ENCODE peak calls at places on chromosome 7, in four cellular contexts. R is IMR-90, H is mesendoderm, L is H9. K is an unnamed sample.

GRCh38 chr7:22550514-22551010 is 50.6 kb upstream of the STEAP1B start:
- DNase-seq in R (no peak), H (no peak), L (no peak), K (no peak)

GRCh38 chr7:99679032-99679399 is 780 bp downstream of the CYP3A5 start:
- DNase-seq in R (peak; percentile 22), H (peak; percentile 52), L (peak; percentile 32), K (no peak)

GRCh38 chr7:130384371-130384801 is 4.1 kb downstream of the CPA1 start:
- DNase-seq in R (no peak), H (no peak), L (no peak), K (no peak)

GRCh38 chr7:38178695-38179344 is 775 bp downstream of the STARD3NL start:
- DNase-seq in R (peak; percentile 54), H (no peak), L (no peak), K (no peak)

GRCh38 chr7:108572487-108572886 is 2.8 kb downstream of the DNAJB9 start:
- DNase-seq in R (no peak), H (no peak), L (no peak), K (no peak)

GRCh38 chr7:83162402-83163256 is at the start of gene PCLO:
- DNase-seq in R (peak; percentile 3), H (peak; percentile 96), L (peak; percentile 96), K (peak; percentile 70)

GRCh38 chr7:81956520-81956919 is 186.7 kb upstream of the HGF start:
- DNase-seq in R (peak; percentile 73), H (peak; percentile 81), L (no peak), K (peak; percentile 29)

GRCh38 chr7:33996899-33997298 is 91.6 kb downstream of the BMPER start:
- DNase-seq in R (no peak), H (no peak), L (no peak), K (no peak)

GRCh38 chr7:132290021-132290420 is 286.2 kb downstream of the PLXNA4 start:
- DNase-seq in R (no peak), H (no peak), L (no peak), K (no peak)

GRCh38 chr7:105188201-105188600 is 174.2 kb downstream of the KMT2E start:
- DNase-seq in R (peak; percentile 25), H (no peak), L (no peak), K (no peak)

GRCh38 chr7:112748381-112748780 is 41.8 kb downstream of the TMEM168 start:
- DNase-seq in R (no peak), H (no peak), L (no peak), K (peak; percentile 82)

GRCh38 chr7:138089080-138089901 is 13.0 kb downstream of the AKR1D1 start:
- DNase-seq in R (no peak), H (no peak), L (no peak), K (no peak)

GRCh38 chr7:139958599-139959380 is 104.0 kb downstream of the PARP12 start:
- DNase-seq in R (peak; percentile 98), H (no peak), L (no peak), K (no peak)

GRCh38 chr7:24440851-24441250 is 132.4 kb upstream of the PALS2 start:
- DNase-seq in R (no peak), H (no peak), L (no peak), K (no peak)

GRCh38 chr7:16034353-16034752 is 347.9 kb upstream of the MEOX2 start:
- DNase-seq in R (peak; percentile 74), H (peak; percentile 43), L (no peak), K (no peak)

GRCh38 chr7:151076863-151077704 is 3.5 kb downstream of the FASTK start:
- DNase-seq in R (no peak), H (peak; percentile 53), L (peak; percentile 81), K (peak; percentile 80)

GRCh38 chr7:157160433-157160832 is 21.7 kb downstream of the UBE3C start:
- DNase-seq in R (no peak), H (no peak), L (no peak), K (no peak)

GRCh38 chr7:25260862-25261454 is 32.7 kb upstream of the NPVF start:
- DNase-seq in R (peak; percentile 53), H (no peak), L (no peak), K (no peak)

GRCh38 chr7:114789942-114790341 is 132.0 kb upstream of the MDFIC start:
- DNase-seq in R (peak; percentile 87), H (no peak), L (no peak), K (peak; percentile 58)

GRCh38 chr7:483656-484364 is 35.8 kb downstream of the PDGFA start:
- DNase-seq in R (no peak), H (no peak), L (no peak), K (no peak)

GRCh38 chr7:139600306-139600705 is 76.8 kb downstream of the CLEC2L start:
- DNase-seq in R (no peak), H (peak; percentile 19), L (no peak), K (no peak)

GRCh38 chr7:74334026-74334425 is 44.8 kb downstream of the CLIP2 start:
- DNase-seq in R (peak; percentile 94), H (no peak), L (no peak), K (peak; percentile 47)

GRCh38 chr7:102425639-102426267 is 7.6 kb upstream of the ORAI2 start:
- DNase-seq in R (no peak), H (no peak), L (peak; percentile 54), K (peak; percentile 42)

GRCh38 chr7:155545348-155545747 is 1.0 kb downstream of the CNPY1 start:
- DNase-seq in R (no peak), H (no peak), L (no peak), K (no peak)

GRCh38 chr7:484365-485101 is 35.1 kb downstream of the PDGFA start:
- DNase-seq in R (no peak), H (peak; percentile 68), L (no peak), K (no peak)

GRCh38 chr7:92279429-92280031 is 33.8 kb downstream of the ANKIB1 start:
- DNase-seq in R (no peak), H (peak; percentile 74), L (no peak), K (no peak)
- H3K27ac ChIP-seq in R (no peak overlapping the region), H (no peak overlapping the region), L (no peak overlapping the region), K (no peak overlapping the region)

GRCh38 chr7:44461387-44461786 is 29.1 kb downstream of the NUDCD3 start:
- DNase-seq in R (peak; percentile 79), H (peak; percentile 44), L (no peak), K (no peak)
- H2AK5ac ChIP-seq in R (peak overlapping the region; percentile 99), H (no peak overlapping the region), L (no peak overlapping the region), K (no peak overlapping the region)

DNA sequence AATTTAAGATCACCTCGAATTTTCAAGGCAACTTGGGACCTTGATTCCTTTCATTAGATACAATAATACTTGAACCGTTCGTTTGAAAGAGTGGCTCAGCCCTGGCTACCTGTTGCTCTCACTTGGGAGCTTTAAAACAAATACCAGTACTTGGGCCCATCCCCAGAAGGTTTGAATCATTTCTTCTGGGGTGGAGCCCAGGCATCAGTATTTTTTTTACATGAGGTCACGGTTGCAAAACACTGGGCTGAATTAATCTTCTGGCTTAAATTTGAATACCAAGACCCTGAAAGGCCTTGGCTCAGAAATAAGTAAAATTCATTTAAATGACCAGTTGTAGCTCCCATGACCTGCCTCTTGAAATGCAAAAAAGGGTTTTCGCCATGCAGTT is 214.9 kb downstream of the CREB5 start:
- DNase-seq in R (no peak), H (no peak), L (no peak), K (no peak)
- H3K27ac ChIP-seq in R (no peak overlapping the region), H (no peak overlapping the region), L (no peak overlapping the region), K (no peak overlapping the region)

GRCh38 chr7:27109533-27110162 is 7.2 kb upstream of the HOXA2 start:
- DNase-seq in R (peak; percentile 25), H (no peak), L (no peak), K (no peak)

GRCh38 chr7:27112361-27112760 is 9.9 kb upstream of the HOXA2 start:
- DNase-seq in R (peak; percentile 25), H (no peak), L (no peak), K (no peak)

GRCh38 chr7:27111753-27112277 is 9.3 kb upstream of the HOXA2 start:
- DNase-seq in R (peak; percentile 39), H (no peak), L (no peak), K (no peak)

GRCh38 chr7:27110163-27110976 is 7.9 kb upstream of the HOXA2 start:
- DNase-seq in R (peak; percentile 92), H (peak; percentile 43), L (peak; percentile 71), K (no peak)

DNA sequence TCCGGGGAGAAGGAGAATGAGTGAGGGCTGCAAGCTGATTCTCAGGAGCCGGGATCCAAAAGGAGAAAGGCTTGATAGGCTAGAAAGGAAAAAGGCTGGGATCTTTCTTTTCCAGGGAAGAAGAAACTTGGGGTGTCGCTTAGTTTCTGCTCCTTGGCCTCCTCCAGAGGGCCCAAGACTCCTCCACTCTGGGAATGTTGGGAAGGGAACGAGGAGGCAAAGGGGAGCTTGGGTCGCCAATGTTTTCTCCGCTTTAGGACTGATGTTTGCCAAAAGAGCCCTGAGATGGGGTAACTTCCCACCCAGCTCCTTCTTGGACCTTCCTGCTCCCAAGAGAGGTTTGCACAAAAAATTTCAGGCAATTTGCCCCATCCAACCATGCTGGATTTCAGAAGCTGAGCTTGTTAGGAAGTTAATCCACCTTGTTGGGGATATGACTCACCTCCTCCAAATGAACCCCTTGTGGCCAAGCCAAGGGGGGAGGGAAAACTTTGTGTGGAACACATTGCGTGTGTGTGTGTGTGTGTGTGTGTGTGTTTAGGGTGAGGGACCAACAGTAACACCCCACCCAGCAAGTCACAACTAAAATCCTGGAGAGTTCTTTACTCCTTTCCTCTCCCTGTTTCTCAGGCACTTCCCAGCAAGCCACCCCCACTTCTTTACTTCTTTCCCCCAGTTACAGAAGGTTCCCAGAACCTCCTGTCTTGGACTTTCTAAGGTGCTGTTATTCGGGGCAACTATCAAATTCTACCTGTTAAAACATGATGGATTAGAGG is 8.7 kb upstream of the HOXA2 start:
- DNase-seq in R (peak; percentile 92), H (no peak), L (no peak), K (no peak)
- H2AK5ac ChIP-seq in R (peak overlapping the region; percentile 45), H (no peak overlapping the region), L (no peak overlapping the region), K (no peak overlapping the region)

GRCh38 chr7:143131777-143132176 is at the start of gene PIP:
- DNase-seq in R (no peak), H (no peak), L (no peak), K (no peak)

GRCh38 chr7:143130541-143130940 is 1.3 kb upstream of the PIP start:
- DNase-seq in R (no peak), H (no peak), L (no peak), K (no peak)

GRCh38 chr7:143129477-143129876 is 2.4 kb upstream of the PIP start:
- DNase-seq in R (no peak), H (no peak), L (no peak), K (no peak)

GRCh38 chr7:143126146-143126545 is 5.7 kb upstream of the PIP start:
- DNase-seq in R (no peak), H (peak; percentile 74), L (no peak), K (peak; percentile 77)

DNA sequence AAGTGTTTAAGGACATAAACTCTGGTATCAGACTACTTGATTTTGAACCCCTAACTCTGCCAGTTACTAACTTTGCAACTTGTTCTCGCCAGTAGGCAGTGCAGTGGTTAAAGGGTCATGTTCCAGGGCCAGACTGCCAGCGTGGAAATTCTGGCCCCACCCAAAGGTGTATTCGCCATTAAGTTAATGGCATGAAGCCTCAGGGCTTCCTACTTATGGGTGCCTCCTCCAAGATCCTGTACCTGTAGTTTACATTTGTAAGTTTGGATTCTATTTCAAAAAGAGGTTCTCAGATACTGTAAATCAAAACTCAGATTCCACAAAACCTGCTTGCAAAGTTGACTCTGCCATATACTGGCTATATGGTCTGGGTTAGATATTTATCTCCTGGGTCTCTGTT is 2.8 kb upstream of the PIP start:
- DNase-seq in R (no peak), H (no peak), L (no peak), K (no peak)
- H3K27ac ChIP-seq in R (no peak overlapping the region), H (no peak overlapping the region), L (no peak overlapping the region), K (no peak overlapping the region)

GRCh38 chr7:149882264-149883048 is 8.7 kb downstream of the ATP6V0E2 start:
- DNase-seq in R (no peak), H (no peak), L (peak; percentile 14), K (no peak)
- H2AK5ac ChIP-seq in R (no peak overlapping the region), H (no peak overlapping the region), L (no peak overlapping the region), K (no peak overlapping the region)